ENCODE peak calls at places on chromosomes 11 and 22, in five cellular contexts. One of them, this sample, is unnamed.

GRCh38 chr22:23122216-23122957 is 19.4 kb downstream of the RSPH14 start:
- DNase-seq in amniotic stem cell: no peak
- DNase-seq in mesenteric fat pad: no peak
- DNase-seq in small intestine: no peak
- DNase-seq in heart left ventricle: no peak
- DNase-seq in this sample: no peak

GRCh38 chr11:122362381-122362780 is 246.4 kb upstream of the BLID start:
- DNase-seq in amniotic stem cell: no peak
- DNase-seq in mesenteric fat pad: no peak
- DNase-seq in small intestine: no peak
- DNase-seq in heart left ventricle: no peak
- DNase-seq in this sample: no peak

GRCh38 chr11:1241706-1242105 is 18.8 kb downstream of the MUC5B start:
- DNase-seq in amniotic stem cell: no peak
- DNase-seq in mesenteric fat pad: no peak
- DNase-seq in small intestine: no peak
- DNase-seq in heart left ventricle: no peak
- DNase-seq in this sample: no peak

GRCh38 chr11:78806214-78807004 is 231.7 kb upstream of the NARS2 start:
- DNase-seq in amniotic stem cell: no peak
- DNase-seq in mesenteric fat pad: no peak
- DNase-seq in small intestine: peak
- DNase-seq in heart left ventricle: no peak
- DNase-seq in this sample: no peak

GRCh38 chr11:123797065-123797940 is 8.8 kb downstream of the OR6M1 start:
- DNase-seq in amniotic stem cell: no peak
- DNase-seq in mesenteric fat pad: no peak
- DNase-seq in small intestine: peak
- DNase-seq in heart left ventricle: no peak
- DNase-seq in this sample: peak

GRCh38 chr11:114169321-114169749 is 109.8 kb downstream of the ZBTB16 start:
- DNase-seq in amniotic stem cell: no peak
- DNase-seq in mesenteric fat pad: no peak
- DNase-seq in small intestine: no peak
- DNase-seq in heart left ventricle: no peak
- DNase-seq in this sample: no peak

GRCh38 chr11:70432065-70432464 is 33.7 kb downstream of the CTTN start:
- DNase-seq in amniotic stem cell: no peak
- DNase-seq in mesenteric fat pad: no peak
- DNase-seq in small intestine: peak
- DNase-seq in heart left ventricle: no peak
- DNase-seq in this sample: no peak

GRCh38 chr11:81596709-81597108 is 1137.0 kb downstream of the FAM181B start:
- DNase-seq in amniotic stem cell: no peak
- DNase-seq in mesenteric fat pad: no peak
- DNase-seq in small intestine: no peak
- DNase-seq in heart left ventricle: no peak
- DNase-seq in this sample: no peak

GRCh38 chr11:19864141-19865120 is 151.8 kb downstream of the NAV2 start:
- DNase-seq in amniotic stem cell: no peak
- DNase-seq in mesenteric fat pad: no peak
- DNase-seq in small intestine: peak
- DNase-seq in heart left ventricle: no peak
- DNase-seq in this sample: no peak

GRCh38 chr11:63879598-63879997 is 37.4 kb downstream of the RCOR2 start:
- DNase-seq in amniotic stem cell: no peak
- DNase-seq in mesenteric fat pad: no peak
- DNase-seq in small intestine: peak
- DNase-seq in heart left ventricle: no peak
- DNase-seq in this sample: no peak

GRCh38 chr22:26952004-26952403 is 294.6 kb downstream of the MIAT start:
- DNase-seq in amniotic stem cell: no peak
- DNase-seq in mesenteric fat pad: no peak
- DNase-seq in small intestine: no peak
- DNase-seq in heart left ventricle: no peak
- DNase-seq in this sample: no peak

GRCh38 chr11:62383822-62384221 is 35.0 kb upstream of the SCGB1A1 start:
- DNase-seq in amniotic stem cell: no peak
- DNase-seq in mesenteric fat pad: no peak
- DNase-seq in small intestine: no peak
- DNase-seq in heart left ventricle: no peak
- DNase-seq in this sample: no peak

GRCh38 chr11:34426766-34427170 is 12.0 kb upstream of the CAT start:
- DNase-seq in amniotic stem cell: no peak
- DNase-seq in mesenteric fat pad: no peak
- DNase-seq in small intestine: no peak
- DNase-seq in heart left ventricle: no peak
- DNase-seq in this sample: no peak

This sample was measured in colonic mucosa.